ENCODE peak calls at places on chromosomes 16 and 17, in eight cellular contexts. Q is transverse colon, W is cardiac muscle cell, I is mesendoderm, Z is colonic mucosa, C is fibroblast of lung, O is testis, M is SK-N-SH. S is an unnamed sample. For H3K4me1, the result is how much of the 10 kb centered on the place peaks cover.

GRCh38 chr16:50767197-50767596 is 25.3 kb downstream of the CYLD start:
- DNase-seq in M (no peak), I (no peak), Z (no peak), W (no peak), O (no peak), C (no peak), Q (no peak), S (no peak)

GRCh38 chr16:53892155-53892554 is 188.2 kb downstream of the FTO start:
- DNase-seq in Z (peak), C (peak), M (peak), O (peak), Q (peak), W (peak), I (peak), S (peak)

GRCh38 chr16:3143598-3144330 is 8.9 kb downstream of the ZNF213 start:
- DNase-seq in Q (peak), W (no peak), I (no peak), O (no peak), C (no peak), Z (peak), M (peak), S (peak)

GRCh38 chr16:82185012-82185411 is 15.0 kb upstream of the MPHOSPH6 start:
- DNase-seq in W (no peak), M (no peak), I (no peak), O (no peak), Z (no peak), Q (no peak), C (no peak), S (no peak)

GRCh38 chr16:81730090-81731051 is 48.7 kb upstream of the PLCG2 start:
- DNase-seq in Q (peak), Z (peak), W (peak), O (peak), M (peak), C (peak), I (peak), S (peak)

GRCh38 chr16:52404546-52404945 is 142.4 kb downstream of the TOX3 start:
- DNase-seq in W (no peak), M (no peak), Z (no peak), I (peak), O (no peak), Q (no peak), C (no peak), S (no peak)

GRCh38 chr17:40363480-40363838 is 1.1 kb downstream of the GJD3 start:
- DNase-seq in M (no peak), C (no peak), O (no peak), I (no peak), W (peak), Q (peak), Z (no peak), S (no peak)

GRCh38 chr17:55454906-55455474 is 33.4 kb upstream of the MMD start:
- DNase-seq in I (no peak), O (no peak), C (peak), Q (no peak), W (no peak), Z (no peak), M (no peak), S (no peak)

GRCh38 chr17:44636562-44636961 is 19.7 kb upstream of the MEIOC start:
- DNase-seq in M (peak), C (peak), O (no peak), I (peak), Z (no peak), W (peak), Q (no peak), S (no peak)

GRCh38 chr16:11342021-11342855 is 3.0 kb upstream of the RMI2 start:
- DNase-seq in Q (no peak), W (no peak), C (no peak), M (no peak), O (no peak), I (no peak), Z (no peak), S (no peak)

GRCh38 chr17:47286198-47286914 is 32.7 kb downstream of the ITGB3 start:
- DNase-seq in I (no peak), C (no peak), Q (no peak), O (no peak), Z (no peak), M (no peak), W (no peak), S (no peak)

GRCh38 chr17:47287068-47287467 is 33.4 kb downstream of the ITGB3 start:
- DNase-seq in O (no peak), C (no peak), I (no peak), M (no peak), Q (no peak), W (no peak), Z (no peak), S (no peak)

GRCh38 chr17:47288531-47289116 is 35.0 kb downstream of the ITGB3 start:
- DNase-seq in C (peak), I (no peak), W (no peak), Z (no peak), M (no peak), Q (no peak), O (peak), S (no peak)

GRCh38 chr17:47287639-47288038 is 34.0 kb downstream of the ITGB3 start:
- DNase-seq in W (no peak), Z (no peak), C (no peak), M (no peak), O (no peak), I (no peak), Q (no peak), S (no peak)

GRCh38 chr17:47285003-47285402 is 31.4 kb downstream of the ITGB3 start:
- DNase-seq in I (no peak), W (no peak), O (no peak), Z (no peak), C (no peak), M (no peak), Q (no peak), S (no peak)
- H3K4me1 ChIP-seq in I (under half), W (under half), O (under half), Z (under half), C (under half), M (under half), Q (under half), S (under half)

DNA sequence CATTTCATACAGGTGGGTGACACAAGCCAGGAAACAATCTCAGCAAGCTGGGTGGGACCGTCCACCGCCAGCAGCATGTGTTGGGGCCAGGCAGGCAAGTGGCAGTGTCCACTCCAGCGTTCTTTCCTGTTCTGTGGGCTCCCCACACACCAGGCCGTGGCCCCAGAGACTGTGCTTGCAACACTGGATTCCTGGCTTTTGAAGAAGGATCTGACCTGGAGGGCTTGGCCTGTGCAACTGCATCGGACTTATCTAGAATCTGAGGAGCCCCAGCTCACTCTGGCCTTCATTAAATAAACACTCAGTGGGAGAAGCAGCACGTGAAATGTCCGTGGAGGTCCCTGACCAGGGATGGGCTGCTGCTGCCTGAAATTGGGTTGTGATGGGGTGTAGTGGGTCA is 3.2 kb downstream of the KSR1 start:
- DNase-seq in O (no peak), Q (no peak), C (no peak), Z (no peak), M (peak), W (no peak), I (no peak), S (no peak)
- H3K4me1 ChIP-seq in O (under half), Q (under half), C (under half), Z (under half), M (under half), W (under half), I (under half), S (under half)

GRCh38 chr17:59331129-59331928 is at the start of gene YPEL2:
- DNase-seq in C (peak), M (peak), W (peak), I (peak), Q (peak), Z (peak), O (peak), S (peak)
- H3K4me1 ChIP-seq in C (under half), M (under half), W (half or more), I (under half), Q (under half), Z (under half), O (under half), S (under half)

DNA sequence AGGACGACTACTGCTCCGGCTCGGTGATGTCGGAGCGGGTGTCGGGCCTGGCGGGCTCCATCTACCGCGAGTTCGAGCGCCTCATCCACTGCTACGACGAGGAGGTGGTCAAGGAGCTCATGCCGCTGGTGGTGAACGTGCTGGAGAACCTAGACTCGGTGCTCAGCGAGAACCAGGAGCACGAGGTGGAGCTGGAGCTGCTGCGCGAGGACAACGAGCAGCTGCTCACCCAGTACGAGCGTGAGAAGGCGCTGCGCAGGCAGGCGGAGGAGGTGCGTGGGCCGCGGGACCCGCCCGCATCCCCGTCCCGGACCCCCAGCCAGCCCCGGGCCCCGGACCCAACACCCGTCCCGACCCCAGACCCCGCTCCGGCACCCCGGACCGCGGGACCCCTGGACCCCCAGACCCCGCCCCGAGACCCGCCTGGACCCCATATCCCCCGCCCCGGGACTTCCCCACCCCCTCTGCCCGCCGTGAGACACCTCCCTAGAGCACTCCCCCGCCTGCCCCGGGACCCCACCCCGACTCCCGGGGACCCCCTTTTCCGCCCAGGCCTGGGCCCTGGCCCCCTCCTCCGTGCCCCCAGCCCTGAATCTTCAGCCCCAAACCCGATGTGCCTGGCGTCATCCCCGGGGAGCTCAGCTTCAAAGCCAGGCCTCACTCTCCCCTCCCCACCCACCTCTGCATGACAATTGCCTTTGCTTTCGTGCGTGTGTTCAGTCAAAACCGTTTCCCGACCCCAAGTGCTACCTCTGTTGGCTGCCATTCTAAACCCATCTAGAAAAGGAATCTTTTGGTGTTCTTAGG is 594 bp downstream of the MAPK8IP3 start:
- DNase-seq in Q (no peak), M (peak), C (peak), Z (peak), W (peak), O (no peak), I (peak), S (no peak)
- H3K4me1 ChIP-seq in Q (under half), M (under half), C (under half), Z (under half), W (under half), O (under half), I (under half), S (under half)

GRCh38 chr16:79064259-79064658 is 536.3 kb downstream of the MAF start:
- DNase-seq in C (no peak), Z (no peak), O (no peak), M (no peak), W (no peak), Q (no peak), I (no peak), S (no peak)
- H3K4me1 ChIP-seq in C (under half), Z (under half), O (under half), M (under half), W (under half), Q (under half), I (under half), S (under half)

GRCh38 chr17:81045590-81046095 is 10.7 kb downstream of the BAIAP2 start:
- DNase-seq in O (no peak), M (no peak), C (no peak), W (no peak), I (no peak), Q (no peak), Z (no peak), S (no peak)

GRCh38 chr17:81043319-81043724 is 8.4 kb downstream of the BAIAP2 start:
- DNase-seq in M (no peak), O (no peak), Q (no peak), W (no peak), C (no peak), Z (no peak), I (no peak), S (no peak)

GRCh38 chr17:81044764-81045589 is 10.0 kb downstream of the BAIAP2 start:
- DNase-seq in W (no peak), M (peak), Q (peak), Z (peak), O (peak), I (no peak), C (peak), S (peak)

GRCh38 chr17:81043725-81044427 is 8.9 kb downstream of the BAIAP2 start:
- DNase-seq in W (no peak), Q (no peak), I (peak), M (peak), C (no peak), O (no peak), Z (no peak), S (no peak)

GRCh38 chr17:81044428-81044763 is 9.4 kb downstream of the BAIAP2 start:
- DNase-seq in M (no peak), I (no peak), C (no peak), Z (no peak), W (no peak), O (no peak), Q (no peak), S (no peak)
- H3K4me1 ChIP-seq in M (under half), I (under half), C (under half), Z (under half), W (under half), O (under half), Q (under half), S (under half)

GRCh38 chr16:56997931-56998330 is 8.6 kb downstream of the NLRC5 start:
- DNase-seq in Q (no peak), C (no peak), O (no peak), Z (no peak), M (no peak), W (no peak), I (no peak), S (no peak)
- H3K4me1 ChIP-seq in Q (under half), C (under half), O (under half), Z (under half), M (under half), W (under half), I (under half), S (under half)

GRCh38 chr17:76275382-76276068 is 10.4 kb downstream of the UBALD2 start:
- DNase-seq in M (peak), W (no peak), O (no peak), C (no peak), Q (no peak), I (no peak), Z (no peak), S (no peak)
- H3K4me1 ChIP-seq in M (under half), W (under half), O (under half), C (under half), Q (under half), I (under half), Z (under half), S (under half)

S was measured in mucosa of descending colon.